ENCODE peak calls at places on chromosomes 7 and 10, in nine cellular contexts. One of them, this sample, is unnamed.

GRCh38 chr7:126605553-126605952 is 647.2 kb downstream of the GRM8 start:
- DNase-seq in OCI-LY7: no peak
- DNase-seq in right atrium auricular region: no peak
- DNase-seq in ovary: no peak
- DNase-seq in stomach: no peak
- DNase-seq in kidney: no peak
- DNase-seq in dorsolateral prefrontal cortex: no peak
- DNase-seq in ascending aorta: no peak
- DNase-seq in upper lobe of right lung: no peak
- DNase-seq in this sample: no peak

GRCh38 chr7:91182819-91183405 is 81.3 kb upstream of the FZD1 start:
- DNase-seq in ascending aorta: no peak
- DNase-seq in kidney: no peak
- DNase-seq in stomach: no peak
- DNase-seq in upper lobe of right lung: no peak
- DNase-seq in right atrium auricular region: no peak
- DNase-seq in OCI-LY7: no peak
- DNase-seq in dorsolateral prefrontal cortex: no peak
- DNase-seq in ovary: no peak
- DNase-seq in this sample: peak

GRCh38 chr10:122279725-122280141 is 8.6 kb downstream of the BTBD16 start:
- DNase-seq in ascending aorta: no peak
- DNase-seq in upper lobe of right lung: no peak
- DNase-seq in dorsolateral prefrontal cortex: peak
- DNase-seq in stomach: peak
- DNase-seq in kidney: peak
- DNase-seq in right atrium auricular region: no peak
- DNase-seq in OCI-LY7: peak
- DNase-seq in ovary: no peak
- DNase-seq in this sample: peak

GRCh38 chr10:9613338-9613737 is 1404.3 kb upstream of the CELF2 start:
- DNase-seq in kidney: no peak
- DNase-seq in right atrium auricular region: no peak
- DNase-seq in upper lobe of right lung: no peak
- DNase-seq in ovary: no peak
- DNase-seq in OCI-LY7: no peak
- DNase-seq in ascending aorta: no peak
- DNase-seq in dorsolateral prefrontal cortex: no peak
- DNase-seq in stomach: no peak
- DNase-seq in this sample: no peak

GRCh38 chr10:11879387-11880168 is 56.4 kb downstream of the PROSER2 start:
- DNase-seq in right atrium auricular region: no peak
- DNase-seq in ovary: no peak
- DNase-seq in kidney: peak
- DNase-seq in stomach: no peak
- DNase-seq in ascending aorta: no peak
- DNase-seq in dorsolateral prefrontal cortex: peak
- DNase-seq in OCI-LY7: no peak
- DNase-seq in upper lobe of right lung: no peak
- DNase-seq in this sample: no peak

GRCh38 chr10:109978481-109978880 is 29.3 kb upstream of the ADD3 start:
- DNase-seq in OCI-LY7: peak
- DNase-seq in right atrium auricular region: no peak
- DNase-seq in upper lobe of right lung: no peak
- DNase-seq in ascending aorta: no peak
- DNase-seq in kidney: no peak
- DNase-seq in ovary: peak
- DNase-seq in stomach: peak
- DNase-seq in dorsolateral prefrontal cortex: no peak
- DNase-seq in this sample: peak

GRCh38 chr7:24701232-24701898 is 55.9 kb downstream of the GSDME start:
- DNase-seq in OCI-LY7: no peak
- DNase-seq in right atrium auricular region: no peak
- DNase-seq in kidney: no peak
- DNase-seq in ovary: no peak
- DNase-seq in ascending aorta: no peak
- DNase-seq in stomach: no peak
- DNase-seq in upper lobe of right lung: no peak
- DNase-seq in dorsolateral prefrontal cortex: no peak
- DNase-seq in this sample: peak

GRCh38 chr7:19116121-19117080 is 1.0 kb downstream of the TWIST1 start:
- DNase-seq in ovary: peak
- DNase-seq in OCI-LY7: no peak
- DNase-seq in stomach: no peak
- DNase-seq in kidney: no peak
- DNase-seq in upper lobe of right lung: peak
- DNase-seq in right atrium auricular region: no peak
- DNase-seq in dorsolateral prefrontal cortex: no peak
- DNase-seq in ascending aorta: no peak
- DNase-seq in this sample: peak

GRCh38 chr7:2218444-2218785 is 14.3 kb downstream of the MAD1L1 start:
- DNase-seq in upper lobe of right lung: no peak
- DNase-seq in stomach: no peak
- DNase-seq in kidney: no peak
- DNase-seq in dorsolateral prefrontal cortex: no peak
- DNase-seq in ascending aorta: no peak
- DNase-seq in ovary: no peak
- DNase-seq in right atrium auricular region: no peak
- DNase-seq in OCI-LY7: no peak
- DNase-seq in this sample: no peak

GRCh38 chr7:43484678-43485355 is 98.1 kb upstream of the STK17A start:
- DNase-seq in upper lobe of right lung: no peak
- DNase-seq in OCI-LY7: no peak
- DNase-seq in ascending aorta: no peak
- DNase-seq in dorsolateral prefrontal cortex: no peak
- DNase-seq in stomach: no peak
- DNase-seq in right atrium auricular region: no peak
- DNase-seq in ovary: no peak
- DNase-seq in kidney: no peak
- DNase-seq in this sample: no peak

GRCh38 chr7:123658023-123658422 is 2.4 kb downstream of the LMOD2 start:
- DNase-seq in ovary: no peak
- DNase-seq in stomach: no peak
- DNase-seq in kidney: no peak
- DNase-seq in OCI-LY7: no peak
- DNase-seq in upper lobe of right lung: no peak
- DNase-seq in dorsolateral prefrontal cortex: no peak
- DNase-seq in ascending aorta: no peak
- DNase-seq in right atrium auricular region: no peak
- DNase-seq in this sample: no peak

GRCh38 chr7:101625076-101625914 is 3.8 kb downstream of the MYL10 start:
- DNase-seq in stomach: no peak
- DNase-seq in OCI-LY7: peak
- DNase-seq in dorsolateral prefrontal cortex: no peak
- DNase-seq in upper lobe of right lung: no peak
- DNase-seq in right atrium auricular region: no peak
- DNase-seq in kidney: no peak
- DNase-seq in ovary: no peak
- DNase-seq in ascending aorta: no peak
- DNase-seq in this sample: no peak
- TF ChIP-seq CTCF in stomach: no peak
- TF ChIP-seq CTCF in OCI-LY7: peak
- TF ChIP-seq CTCF in dorsolateral prefrontal cortex: no peak
- TF ChIP-seq CTCF in upper lobe of right lung: no peak
- TF ChIP-seq CTCF in right atrium auricular region: no peak
- TF ChIP-seq CTCF in kidney: no peak
- TF ChIP-seq CTCF in ovary: no peak
- TF ChIP-seq CTCF in ascending aorta: no peak
- TF ChIP-seq CTCF in this sample: no peak

GRCh38 chr10:124977161-124977560 is 35.2 kb downstream of the ZRANB1 start:
- DNase-seq in kidney: no peak
- DNase-seq in right atrium auricular region: no peak
- DNase-seq in ascending aorta: no peak
- DNase-seq in dorsolateral prefrontal cortex: no peak
- DNase-seq in stomach: no peak
- DNase-seq in OCI-LY7: no peak
- DNase-seq in ovary: no peak
- DNase-seq in upper lobe of right lung: no peak
- DNase-seq in this sample: no peak
- H3K27ac ChIP-seq in kidney: no peak
- H3K27ac ChIP-seq in right atrium auricular region: no peak
- H3K27ac ChIP-seq in ascending aorta: no peak
- H3K27ac ChIP-seq in dorsolateral prefrontal cortex: no peak
- H3K27ac ChIP-seq in stomach: no peak
- H3K27ac ChIP-seq in OCI-LY7: no peak
- H3K27ac ChIP-seq in ovary: no peak
- H3K27ac ChIP-seq in upper lobe of right lung: no peak
- H3K27ac ChIP-seq in this sample: no peak

DNA sequence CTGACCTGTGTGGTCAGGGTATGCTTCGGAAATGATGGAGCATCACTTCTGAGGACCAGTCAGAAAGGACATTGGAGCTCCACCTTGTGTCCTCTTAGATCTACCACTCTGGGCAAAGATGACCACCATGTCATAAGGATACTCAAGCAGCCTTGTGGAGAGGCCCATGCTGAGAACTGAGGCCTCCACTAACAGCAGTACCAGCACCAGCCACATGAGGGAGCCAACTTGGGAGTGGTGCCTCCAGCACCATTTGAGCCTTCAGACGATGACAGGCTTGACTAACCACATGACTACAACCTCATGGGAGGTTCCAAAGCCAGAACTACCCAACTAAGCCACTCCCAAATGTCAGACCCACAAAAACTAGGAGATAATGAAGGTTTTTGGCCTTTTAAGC is 116.0 kb downstream of the NPTX2 start:
- DNase-seq in ascending aorta: no peak
- DNase-seq in right atrium auricular region: no peak
- DNase-seq in OCI-LY7: peak
- DNase-seq in kidney: no peak
- DNase-seq in stomach: no peak
- DNase-seq in upper lobe of right lung: no peak
- DNase-seq in dorsolateral prefrontal cortex: no peak
- DNase-seq in ovary: no peak
- DNase-seq in this sample: peak
- TF ChIP-seq CTCF in ascending aorta: no peak
- TF ChIP-seq CTCF in right atrium auricular region: no peak
- TF ChIP-seq CTCF in OCI-LY7: peak
- TF ChIP-seq CTCF in kidney: no peak
- TF ChIP-seq CTCF in stomach: no peak
- TF ChIP-seq CTCF in upper lobe of right lung: peak
- TF ChIP-seq CTCF in dorsolateral prefrontal cortex: no peak
- TF ChIP-seq CTCF in ovary: no peak
- TF ChIP-seq CTCF in this sample: peak

DNA sequence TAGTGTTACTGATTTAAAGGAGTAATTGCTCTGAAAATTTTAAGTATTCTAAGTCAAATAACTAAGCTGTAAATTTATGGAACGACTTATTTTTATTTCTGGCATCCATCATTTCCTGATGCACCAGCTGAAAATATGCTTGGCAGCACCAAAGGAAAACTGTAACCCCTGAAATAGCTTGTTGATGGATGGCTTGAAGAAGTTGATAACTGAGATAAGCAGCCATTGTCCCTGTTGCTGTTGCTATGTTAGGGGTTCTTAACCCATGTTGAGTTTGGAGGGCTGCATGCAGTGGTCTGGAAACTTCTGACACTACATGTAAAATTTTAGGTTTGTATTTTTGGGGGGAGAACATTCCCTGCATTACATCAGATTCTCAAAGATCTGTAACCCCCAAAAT is 30.6 kb downstream of the RPA3 start:
- DNase-seq in upper lobe of right lung: no peak
- DNase-seq in kidney: no peak
- DNase-seq in right atrium auricular region: no peak
- DNase-seq in dorsolateral prefrontal cortex: no peak
- DNase-seq in stomach: no peak
- DNase-seq in ovary: no peak
- DNase-seq in ascending aorta: no peak
- DNase-seq in OCI-LY7: no peak
- DNase-seq in this sample: no peak
- H3K27ac ChIP-seq in upper lobe of right lung: peak
- H3K27ac ChIP-seq in kidney: no peak
- H3K27ac ChIP-seq in right atrium auricular region: peak
- H3K27ac ChIP-seq in dorsolateral prefrontal cortex: no peak
- H3K27ac ChIP-seq in stomach: no peak
- H3K27ac ChIP-seq in ovary: no peak
- H3K27ac ChIP-seq in ascending aorta: peak
- H3K27ac ChIP-seq in OCI-LY7: no peak
- H3K27ac ChIP-seq in this sample: no peak

GRCh38 chr7:102810916-102811315 is 62.1 kb downstream of the FAM185A start:
- DNase-seq in stomach: no peak
- DNase-seq in upper lobe of right lung: no peak
- DNase-seq in ascending aorta: no peak
- DNase-seq in kidney: no peak
- DNase-seq in right atrium auricular region: no peak
- DNase-seq in OCI-LY7: no peak
- DNase-seq in ovary: no peak
- DNase-seq in dorsolateral prefrontal cortex: no peak
- DNase-seq in this sample: no peak
- TF ChIP-seq CTCF in stomach: no peak
- TF ChIP-seq CTCF in upper lobe of right lung: no peak
- TF ChIP-seq CTCF in ascending aorta: no peak
- TF ChIP-seq CTCF in kidney: no peak
- TF ChIP-seq CTCF in right atrium auricular region: no peak
- TF ChIP-seq CTCF in OCI-LY7: no peak
- TF ChIP-seq CTCF in ovary: no peak
- TF ChIP-seq CTCF in dorsolateral prefrontal cortex: no peak
- TF ChIP-seq CTCF in this sample: no peak

GRCh38 chr10:26468691-26469090 is 30.6 kb downstream of the APBB1IP start:
- DNase-seq in right atrium auricular region: no peak
- DNase-seq in stomach: no peak
- DNase-seq in dorsolateral prefrontal cortex: no peak
- DNase-seq in upper lobe of right lung: no peak
- DNase-seq in ascending aorta: no peak
- DNase-seq in OCI-LY7: peak
- DNase-seq in kidney: no peak
- DNase-seq in ovary: no peak
- DNase-seq in this sample: no peak
- H3K27ac ChIP-seq in right atrium auricular region: no peak
- H3K27ac ChIP-seq in stomach: no peak
- H3K27ac ChIP-seq in dorsolateral prefrontal cortex: no peak
- H3K27ac ChIP-seq in upper lobe of right lung: no peak
- H3K27ac ChIP-seq in ascending aorta: no peak
- H3K27ac ChIP-seq in OCI-LY7: peak
- H3K27ac ChIP-seq in kidney: no peak
- H3K27ac ChIP-seq in ovary: no peak
- H3K27ac ChIP-seq in this sample: no peak

This sample was measured in RWPE1.